ENCODE peak calls at places on chromosome 18, in ten cellular contexts. One of them, this sample, is unnamed.

GRCh38 chr18:5967666-5968065 is 72.3 kb upstream of the TMEM200C start:
- DNase-seq in NCI-H1417 treated with DMSO at 0.1 percent for 48 hours: no peak
- DNase-seq in T-helper 9 cell: no peak
- DNase-seq in heart left ventricle: no peak
- DNase-seq in posterior cingulate gyrus: no peak
- DNase-seq in NK-92 treated with Interleukin-12 subunit alpha and Interleukin-12 subunit beta, amount 100 ng/mL, for 24 hours: no peak
- DNase-seq in effector memory CD8-positive, alpha-beta T cell: no peak
- DNase-seq in midbrain: no peak
- DNase-seq in AG10803: no peak
- DNase-seq in stimulated activated CD4-positive, alpha-beta T cell treated with anti-CD3 and anti-CD28 coated beads, Interleukin-12 subunit alpha, Interleukin-12 subunit beta, amount 100 ng/mL, for 48 hours: no peak
- DNase-seq in this sample: no peak

GRCh38 chr18:54946149-54946581 is 13.1 kb downstream of the CCDC68 start:
- DNase-seq in NCI-H1417 treated with DMSO at 0.1 percent for 48 hours: no peak
- DNase-seq in T-helper 9 cell: no peak
- DNase-seq in heart left ventricle: peak; percentile 34
- DNase-seq in posterior cingulate gyrus: no peak
- DNase-seq in NK-92 treated with Interleukin-12 subunit alpha and Interleukin-12 subunit beta, amount 100 ng/mL, for 24 hours: no peak
- DNase-seq in effector memory CD8-positive, alpha-beta T cell: peak; percentile 9
- DNase-seq in midbrain: no peak
- DNase-seq in AG10803: no peak
- DNase-seq in stimulated activated CD4-positive, alpha-beta T cell treated with anti-CD3 and anti-CD28 coated beads, Interleukin-12 subunit alpha, Interleukin-12 subunit beta, amount 100 ng/mL, for 48 hours: no peak
- DNase-seq in this sample: peak; percentile 25

GRCh38 chr18:50847192-50847591 is 27.4 kb upstream of the MRO start:
- DNase-seq in NCI-H1417 treated with DMSO at 0.1 percent for 48 hours: no peak
- DNase-seq in T-helper 9 cell: no peak
- DNase-seq in heart left ventricle: no peak
- DNase-seq in posterior cingulate gyrus: no peak
- DNase-seq in NK-92 treated with Interleukin-12 subunit alpha and Interleukin-12 subunit beta, amount 100 ng/mL, for 24 hours: no peak
- DNase-seq in effector memory CD8-positive, alpha-beta T cell: no peak
- DNase-seq in midbrain: no peak
- DNase-seq in AG10803: peak; percentile 47
- DNase-seq in stimulated activated CD4-positive, alpha-beta T cell treated with anti-CD3 and anti-CD28 coated beads, Interleukin-12 subunit alpha, Interleukin-12 subunit beta, amount 100 ng/mL, for 48 hours: no peak
- DNase-seq in this sample: peak; percentile 46

GRCh38 chr18:41569867-41570266 is 385.2 kb upstream of the PIK3C3 start:
- DNase-seq in NCI-H1417 treated with DMSO at 0.1 percent for 48 hours: no peak
- DNase-seq in T-helper 9 cell: no peak
- DNase-seq in heart left ventricle: no peak
- DNase-seq in posterior cingulate gyrus: no peak
- DNase-seq in NK-92 treated with Interleukin-12 subunit alpha and Interleukin-12 subunit beta, amount 100 ng/mL, for 24 hours: no peak
- DNase-seq in effector memory CD8-positive, alpha-beta T cell: no peak
- DNase-seq in midbrain: no peak
- DNase-seq in AG10803: no peak
- DNase-seq in stimulated activated CD4-positive, alpha-beta T cell treated with anti-CD3 and anti-CD28 coated beads, Interleukin-12 subunit alpha, Interleukin-12 subunit beta, amount 100 ng/mL, for 48 hours: no peak
- DNase-seq in this sample: no peak

GRCh38 chr18:22250591-22250996 is 81.2 kb downstream of the GATA6 start:
- DNase-seq in NCI-H1417 treated with DMSO at 0.1 percent for 48 hours: no peak
- DNase-seq in T-helper 9 cell: no peak
- DNase-seq in heart left ventricle: no peak
- DNase-seq in posterior cingulate gyrus: no peak
- DNase-seq in NK-92 treated with Interleukin-12 subunit alpha and Interleukin-12 subunit beta, amount 100 ng/mL, for 24 hours: no peak
- DNase-seq in effector memory CD8-positive, alpha-beta T cell: no peak
- DNase-seq in midbrain: no peak
- DNase-seq in AG10803: peak; percentile 36
- DNase-seq in stimulated activated CD4-positive, alpha-beta T cell treated with anti-CD3 and anti-CD28 coated beads, Interleukin-12 subunit alpha, Interleukin-12 subunit beta, amount 100 ng/mL, for 48 hours: no peak
- DNase-seq in this sample: peak; percentile 33

GRCh38 chr18:48956378-48956777 is 5.6 kb upstream of the SMAD7 start:
- DNase-seq in NCI-H1417 treated with DMSO at 0.1 percent for 48 hours: no peak
- DNase-seq in T-helper 9 cell: no peak
- DNase-seq in heart left ventricle: no peak
- DNase-seq in posterior cingulate gyrus: no peak
- DNase-seq in NK-92 treated with Interleukin-12 subunit alpha and Interleukin-12 subunit beta, amount 100 ng/mL, for 24 hours: no peak
- DNase-seq in effector memory CD8-positive, alpha-beta T cell: no peak
- DNase-seq in midbrain: no peak
- DNase-seq in AG10803: peak; percentile 96
- DNase-seq in stimulated activated CD4-positive, alpha-beta T cell treated with anti-CD3 and anti-CD28 coated beads, Interleukin-12 subunit alpha, Interleukin-12 subunit beta, amount 100 ng/mL, for 48 hours: no peak
- DNase-seq in this sample: no peak

GRCh38 chr18:32930695-32931301 is 158.0 kb upstream of the KLHL14 start:
- DNase-seq in NCI-H1417 treated with DMSO at 0.1 percent for 48 hours: peak; percentile 5
- DNase-seq in T-helper 9 cell: no peak
- DNase-seq in heart left ventricle: no peak
- DNase-seq in posterior cingulate gyrus: no peak
- DNase-seq in NK-92 treated with Interleukin-12 subunit alpha and Interleukin-12 subunit beta, amount 100 ng/mL, for 24 hours: no peak
- DNase-seq in effector memory CD8-positive, alpha-beta T cell: no peak
- DNase-seq in midbrain: no peak
- DNase-seq in AG10803: peak; percentile 46
- DNase-seq in stimulated activated CD4-positive, alpha-beta T cell treated with anti-CD3 and anti-CD28 coated beads, Interleukin-12 subunit alpha, Interleukin-12 subunit beta, amount 100 ng/mL, for 48 hours: no peak
- DNase-seq in this sample: peak; percentile 52

GRCh38 chr18:42976869-42977268 is 138.6 kb downstream of the RIT2 start:
- DNase-seq in NCI-H1417 treated with DMSO at 0.1 percent for 48 hours: no peak
- DNase-seq in T-helper 9 cell: no peak
- DNase-seq in heart left ventricle: no peak
- DNase-seq in posterior cingulate gyrus: no peak
- DNase-seq in NK-92 treated with Interleukin-12 subunit alpha and Interleukin-12 subunit beta, amount 100 ng/mL, for 24 hours: no peak
- DNase-seq in effector memory CD8-positive, alpha-beta T cell: no peak
- DNase-seq in midbrain: no peak
- DNase-seq in AG10803: no peak
- DNase-seq in stimulated activated CD4-positive, alpha-beta T cell treated with anti-CD3 and anti-CD28 coated beads, Interleukin-12 subunit alpha, Interleukin-12 subunit beta, amount 100 ng/mL, for 48 hours: no peak
- DNase-seq in this sample: no peak

GRCh38 chr18:52367962-52368745 is 28.2 kb downstream of the DCC start:
- DNase-seq in NCI-H1417 treated with DMSO at 0.1 percent for 48 hours: peak; percentile 11
- DNase-seq in T-helper 9 cell: no peak
- DNase-seq in heart left ventricle: no peak
- DNase-seq in posterior cingulate gyrus: no peak
- DNase-seq in NK-92 treated with Interleukin-12 subunit alpha and Interleukin-12 subunit beta, amount 100 ng/mL, for 24 hours: no peak
- DNase-seq in effector memory CD8-positive, alpha-beta T cell: no peak
- DNase-seq in midbrain: no peak
- DNase-seq in AG10803: no peak
- DNase-seq in stimulated activated CD4-positive, alpha-beta T cell treated with anti-CD3 and anti-CD28 coated beads, Interleukin-12 subunit alpha, Interleukin-12 subunit beta, amount 100 ng/mL, for 48 hours: no peak
- DNase-seq in this sample: no peak

GRCh38 chr18:22765889-22766288 is 167.2 kb upstream of the RBBP8 start:
- DNase-seq in NCI-H1417 treated with DMSO at 0.1 percent for 48 hours: no peak
- DNase-seq in T-helper 9 cell: no peak
- DNase-seq in heart left ventricle: no peak
- DNase-seq in posterior cingulate gyrus: no peak
- DNase-seq in NK-92 treated with Interleukin-12 subunit alpha and Interleukin-12 subunit beta, amount 100 ng/mL, for 24 hours: no peak
- DNase-seq in effector memory CD8-positive, alpha-beta T cell: no peak
- DNase-seq in midbrain: no peak
- DNase-seq in AG10803: no peak
- DNase-seq in stimulated activated CD4-positive, alpha-beta T cell treated with anti-CD3 and anti-CD28 coated beads, Interleukin-12 subunit alpha, Interleukin-12 subunit beta, amount 100 ng/mL, for 48 hours: no peak
- DNase-seq in this sample: no peak

GRCh38 chr18:25310045-25310444 is 41.9 kb downstream of the ZNF521 start:
- DNase-seq in NCI-H1417 treated with DMSO at 0.1 percent for 48 hours: no peak
- DNase-seq in T-helper 9 cell: no peak
- DNase-seq in heart left ventricle: no peak
- DNase-seq in posterior cingulate gyrus: no peak
- DNase-seq in NK-92 treated with Interleukin-12 subunit alpha and Interleukin-12 subunit beta, amount 100 ng/mL, for 24 hours: no peak
- DNase-seq in effector memory CD8-positive, alpha-beta T cell: no peak
- DNase-seq in midbrain: no peak
- DNase-seq in AG10803: peak; percentile 40
- DNase-seq in stimulated activated CD4-positive, alpha-beta T cell treated with anti-CD3 and anti-CD28 coated beads, Interleukin-12 subunit alpha, Interleukin-12 subunit beta, amount 100 ng/mL, for 48 hours: no peak
- DNase-seq in this sample: no peak